ENCODE peak calls at places on chromosomes 2 and 18, in nine cellular contexts. Y is transverse colon, F is ACHN, S is foreskin fibroblast, H is Right ventricle myocardium superior, E is cerebellar cortex, I is myocyte, K is astrocyte of the cerebellum, A is hepatocyte. Z is an unnamed sample.

GRCh38 chr18:45874501-45875184 is 49.2 kb downstream of the SIGLEC15 start:
- DNase-seq in S (no peak), K (no peak), A (no peak), I (peak), H (no peak), E (no peak), Y (peak), F (no peak), Z (no peak)

GRCh38 chr18:40133253-40133652 is 1821.8 kb upstream of the PIK3C3 start:
- DNase-seq in Y (no peak), E (no peak), I (no peak), H (no peak), K (no peak), S (no peak), A (no peak), F (no peak), Z (no peak)

GRCh38 chr2:31237348-31238017 is 3.5 kb downstream of the EHD3 start:
- DNase-seq in I (no peak), F (no peak), K (no peak), H (no peak), S (no peak), A (no peak), E (no peak), Y (no peak), Z (no peak)

GRCh38 chr2:76341439-76341838 is 630.7 kb upstream of the GCFC2 start:
- DNase-seq in I (no peak), F (no peak), H (no peak), K (no peak), E (no peak), A (no peak), S (no peak), Y (no peak), Z (no peak)

GRCh38 chr2:227125506-227125905 is 38.5 kb downstream of the COL4A4 start:
- DNase-seq in A (no peak), K (no peak), I (no peak), F (no peak), E (no peak), S (no peak), Y (no peak), H (no peak), Z (no peak)

GRCh38 chr2:40106061-40106460 is 327.0 kb upstream of the THUMPD2 start:
- DNase-seq in H (no peak), E (no peak), Y (no peak), S (no peak), F (no peak), A (no peak), I (no peak), K (no peak), Z (no peak)

GRCh38 chr18:58754544-58755068 is 83.3 kb downstream of the MALT1 start:
- DNase-seq in Y (peak), F (no peak), E (peak), I (no peak), H (peak), K (peak), A (no peak), S (no peak), Z (no peak)

GRCh38 chr2:231642631-231643493 is 50.2 kb downstream of the TEX44 start:
- DNase-seq in I (peak), K (peak), S (peak), H (peak), Y (peak), A (peak), E (peak), F (peak), Z (peak)

GRCh38 chr2:78568921-78569320 is 456.6 kb upstream of the REG3G start:
- DNase-seq in H (no peak), F (no peak), I (no peak), K (no peak), Y (no peak), E (no peak), S (no peak), A (no peak), Z (no peak)

GRCh38 chr18:34929336-34929780 is 111.9 kb upstream of the MAPRE2 start:
- DNase-seq in Y (no peak), S (peak), I (peak), E (no peak), H (no peak), K (peak), F (peak), A (peak), Z (peak)

GRCh38 chr2:8803658-8804379 is 33.6 kb downstream of the KIDINS220 start:
- DNase-seq in H (no peak), F (peak), A (peak), Y (peak), S (peak), E (peak), I (peak), K (peak), Z (peak)

GRCh38 chr2:99971326-99971965 is 170.9 kb downstream of the AFF3 start:
- DNase-seq in A (no peak), I (no peak), K (peak), S (no peak), H (no peak), F (no peak), E (no peak), Y (no peak), Z (no peak)

GRCh38 chr18:25055076-25055475 is 296.9 kb downstream of the ZNF521 start:
- DNase-seq in F (no peak), K (peak), S (peak), Y (no peak), E (no peak), A (no peak), H (no peak), I (no peak), Z (no peak)

GRCh38 chr2:224222320-224222719 is 179.6 kb downstream of the FAM124B start:
- DNase-seq in A (no peak), E (no peak), I (peak), Y (no peak), S (no peak), F (peak), K (no peak), H (no peak), Z (no peak)

GRCh38 chr2:236117396-236117795 is 50.8 kb downstream of the GBX2 start:
- DNase-seq in Y (no peak), F (no peak), H (no peak), E (no peak), I (no peak), S (no peak), K (peak), A (no peak), Z (peak)

GRCh38 chr18:686339-687111 is 25.9 kb downstream of the ENOSF1 start:
- DNase-seq in F (no peak), H (no peak), E (no peak), A (no peak), Y (no peak), K (no peak), I (peak), S (no peak), Z (no peak)

GRCh38 chr2:130231656-130232055 is 33.4 kb upstream of the TUBA3E start:
- DNase-seq in K (no peak), S (no peak), H (no peak), F (no peak), Y (no peak), I (no peak), A (no peak), E (no peak), Z (no peak)

GRCh38 chr2:188345439-188345838 is 53.8 kb downstream of the GULP1 start:
- DNase-seq in S (no peak), H (no peak), K (peak), I (no peak), F (no peak), E (no peak), Y (no peak), A (no peak), Z (no peak)

GRCh38 chr2:190425221-190425866 is 17.2 kb downstream of the MFSD6 start:
- DNase-seq in E (no peak), Y (no peak), F (no peak), A (no peak), H (no peak), S (no peak), K (no peak), I (no peak), Z (no peak)

GRCh38 chr2:228261546-228261945 is 80.1 kb upstream of the SPHKAP start:
- DNase-seq in E (no peak), I (no peak), S (no peak), K (no peak), H (no peak), F (no peak), Y (no peak), A (no peak), Z (no peak)

GRCh38 chr2:17373736-17374135 is 144.5 kb downstream of the RAD51AP2 start:
- DNase-seq in S (no peak), I (peak), A (no peak), F (no peak), H (no peak), Y (no peak), K (peak), E (no peak), Z (peak)

GRCh38 chr2:233479616-233480489 is 86.7 kb downstream of the USP40 start:
- DNase-seq in Y (no peak), E (no peak), K (no peak), F (no peak), I (no peak), S (no peak), A (no peak), H (peak), Z (no peak)

GRCh38 chr2:23916727-23917458 is 10.0 kb downstream of the ATAD2B start:
- DNase-seq in K (no peak), A (no peak), E (no peak), Y (no peak), S (no peak), H (no peak), I (no peak), F (peak), Z (no peak)

GRCh38 chr2:177667626-177668025 is 275.1 kb downstream of the AGPS start:
- DNase-seq in F (peak), I (peak), K (no peak), Y (no peak), S (no peak), H (no peak), A (no peak), E (peak), Z (no peak)

GRCh38 chr2:38146917-38147307 is 71.0 kb upstream of the CYP1B1 start:
- DNase-seq in Y (no peak), K (peak), I (peak), H (no peak), F (peak), A (peak), E (no peak), S (peak), Z (peak)

GRCh38 chr18:45370190-45371010 is 244.9 kb upstream of the SLC14A2 start:
- DNase-seq in E (no peak), K (peak), S (no peak), I (no peak), F (no peak), A (no peak), H (no peak), Y (no peak), Z (no peak)

GRCh38 chr2:200181732-200182131 is 124.8 kb upstream of the SPATS2L start:
- DNase-seq in E (no peak), H (no peak), Y (no peak), I (no peak), S (no peak), F (no peak), K (no peak), A (no peak), Z (no peak)